ENCODE peak calls at places on chromosomes 5 and 9, in six cellular contexts. O is GM10248; G is CD8-positive, alpha-beta T cell; B is neural crest cell; L is mammary epithelial cell; R is astrocyte of the spinal cord. Z is an unnamed sample.

GRCh38 chr5:59542841-59543825 is 350.4 kb downstream of the PDE4D start:
- DNase-seq in R (peak), O (no peak), G (no peak), B (no peak), L (no peak), Z (no peak)

GRCh38 chr9:123642291-123643278 is 286.6 kb downstream of the CRB2 start:
- DNase-seq in L (no peak), B (no peak), O (no peak), G (no peak), R (peak), Z (no peak)

GRCh38 chr9:134219721-134220060 is 55.3 kb upstream of the RNU6ATAC start:
- DNase-seq in L (no peak), R (no peak), B (no peak), O (no peak), G (no peak), Z (no peak)

GRCh38 chr5:175609504-175609903 is 48.4 kb upstream of the HRH2 start:
- DNase-seq in L (no peak), O (no peak), R (no peak), G (no peak), B (no peak), Z (no peak)

GRCh38 chr5:159439002-159439401 is 108.7 kb upstream of the IL12B start:
- DNase-seq in O (no peak), B (no peak), L (no peak), G (no peak), R (no peak), Z (no peak)

GRCh38 chr5:81757404-81757803 is 6.5 kb upstream of the SSBP2 start:
- DNase-seq in B (no peak), O (no peak), G (no peak), R (no peak), L (peak), Z (no peak)

GRCh38 chr5:31186672-31187267 is 6.7 kb upstream of the CDH6 start:
- DNase-seq in R (peak), G (no peak), B (no peak), O (peak), L (peak), Z (no peak)

GRCh38 chr5:159851053-159851452 is 65.2 kb upstream of the ADRA1B start:
- DNase-seq in G (no peak), B (no peak), R (peak), L (peak), O (no peak), Z (no peak)

DNA sequence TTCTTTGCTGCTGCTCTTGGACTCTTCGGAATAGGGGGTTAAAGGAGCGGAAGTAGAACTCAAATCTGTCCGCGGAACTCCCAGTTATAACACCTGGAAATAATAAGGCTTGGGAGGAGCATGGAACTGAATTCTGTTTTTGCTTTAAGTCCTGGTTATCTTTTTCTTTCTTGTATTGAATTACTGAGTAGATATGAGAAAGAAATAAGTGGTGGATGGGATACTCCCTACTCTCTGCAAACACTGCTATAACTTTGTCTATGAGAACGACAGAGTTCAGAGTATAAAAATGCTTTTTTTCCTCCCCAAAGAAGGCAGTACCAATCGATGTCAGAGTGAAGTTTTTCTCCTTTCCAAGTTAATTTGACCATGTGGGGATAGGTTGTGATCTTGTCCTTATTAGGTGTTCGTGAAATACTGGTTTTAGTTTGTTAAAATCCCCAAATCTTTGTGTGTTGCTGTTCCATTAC is 1.2 kb downstream of the RIC1 start:
- DNase-seq in R (peak), G (no peak), L (peak), O (no peak), B (no peak), Z (no peak)
- TF ChIP-seq CTCF in R (no peak), G (no peak), L (no peak), O (no peak), B (no peak), Z (no peak)

GRCh38 chr5:27124590-27124989 is 86.2 kb upstream of the CDH9 start:
- DNase-seq in O (no peak), L (peak), R (peak), G (no peak), B (peak), Z (no peak)
- TF ChIP-seq CTCF in O (no peak), L (peak), R (peak), G (no peak), B (peak), Z (peak)

DNA sequence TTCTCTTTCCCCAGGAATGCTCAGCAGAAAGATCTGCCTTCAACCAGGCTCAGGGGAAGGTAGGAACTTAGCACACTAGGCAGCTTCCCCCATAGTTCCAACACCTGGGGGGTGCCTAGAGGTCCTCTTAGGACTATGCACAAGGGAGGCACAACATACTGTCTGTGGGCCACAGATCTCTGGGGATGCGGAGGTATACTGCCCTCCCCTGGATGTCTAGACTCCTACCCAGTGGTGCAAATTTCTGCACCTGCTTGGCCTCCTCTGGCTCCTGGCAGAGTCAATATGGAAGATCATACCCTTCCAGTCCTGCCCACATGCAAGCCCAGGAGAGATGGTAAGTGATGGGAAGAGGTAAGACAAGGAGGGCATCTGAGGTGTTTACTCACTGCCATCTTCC is 247.5 kb upstream of the DAPK1 start:
- DNase-seq in G (no peak), B (no peak), R (no peak), O (no peak), L (no peak), Z (no peak)
- TF ChIP-seq CTCF in G (no peak), B (no peak), R (no peak), O (no peak), L (no peak), Z (no peak)

GRCh38 chr5:180352976-180353225 is 235 bp downstream of the GFPT2 start:
- DNase-seq in R (no peak), O (no peak), G (no peak), L (no peak), B (no peak), Z (no peak)

GRCh38 chr5:180353226-180353962 is at the start of gene GFPT2:
- DNase-seq in L (peak), B (peak), R (peak), O (peak), G (peak), Z (peak)

GRCh38 chr5:180353963-180354574 is 933 bp upstream of the GFPT2 start:
- DNase-seq in G (no peak), B (no peak), L (no peak), R (no peak), O (no peak), Z (no peak)

GRCh38 chr5:180350711-180351110 is 2.4 kb downstream of the GFPT2 start:
- DNase-seq in B (no peak), L (no peak), O (no peak), G (no peak), R (no peak), Z (no peak)

GRCh38 chr5:180352116-180352975 is 790 bp downstream of the GFPT2 start:
- DNase-seq in L (no peak), B (peak), G (no peak), R (no peak), O (no peak), Z (no peak)
- TF ChIP-seq CTCF in L (no peak), B (no peak), G (no peak), R (no peak), O (no peak), Z (no peak)